ENCODE peak calls at places on chromosomes 5 and 9, in seven cellular contexts. X is H9; B is activated T-cell treated with anti-CD3 and anti-CD28 coated beads, Interleukin-2, amount 50 U/mL, for 72 hours; K is stimulated activated naive B cell treated with anti-CD40 and anti-IgM and Interleukin-4, amounts not matched to agents 10 μg/mL and 1 μg/mL and 100 μg/mL, for 72 hours; L is ovary; V is upper lobe of right lung; J is effector CD4-positive, alpha-beta T cell. I is an unnamed sample.

GRCh38 chr9:13035822-13036221 is 243.7 kb downstream of the MPDZ start:
- DNase-seq in K (no peak), L (no peak), B (no peak), V (no peak), X (no peak), J (no peak), I (no peak)

GRCh38 chr9:88658311-88658822 is 123.4 kb downstream of the NXNL2 start:
- DNase-seq in X (no peak), J (no peak), B (no peak), V (no peak), K (no peak), L (no peak), I (no peak)

GRCh38 chr5:123514615-123515355 is 2.8 kb downstream of the CSNK1G3 start:
- DNase-seq in X (no peak), K (no peak), V (no peak), J (no peak), B (no peak), L (no peak), I (no peak)

GRCh38 chr5:69505306-69505705 is 12.7 kb downstream of the OCLN start:
- DNase-seq in K (no peak), L (no peak), J (no peak), X (no peak), B (no peak), V (no peak), I (no peak)

GRCh38 chr5:108924457-108924961 is 176.8 kb downstream of the FER start:
- DNase-seq in B (no peak), V (no peak), K (no peak), X (no peak), J (no peak), L (no peak), I (peak; percentile 8)

GRCh38 chr5:7795311-7795710 is 55.6 kb downstream of the CFAP90 start:
- DNase-seq in V (no peak), X (no peak), K (no peak), B (no peak), L (no peak), J (no peak), I (no peak)

GRCh38 chr5:43661102-43661501 is 58.1 kb downstream of the NNT start:
- DNase-seq in J (no peak), X (no peak), K (no peak), V (no peak), L (no peak), B (peak; percentile 10), I (peak; percentile 22)

GRCh38 chr9:89799221-89799620 is 194.4 kb downstream of the GADD45G start:
- DNase-seq in K (no peak), V (no peak), B (no peak), X (no peak), L (no peak), J (no peak), I (no peak)

GRCh38 chr9:17802249-17802857 is 223.5 kb downstream of the SH3GL2 start:
- DNase-seq in V (no peak), J (no peak), X (no peak), B (no peak), K (no peak), L (no peak), I (no peak)

GRCh38 chr5:77486344-77486962 is 5.7 kb downstream of the WDR41 start:
- DNase-seq in B (no peak), L (no peak), K (no peak), V (no peak), J (no peak), X (no peak), I (no peak)

GRCh38 chr9:33227013-33227398 is 13.0 kb upstream of the SPINK4 start:
- DNase-seq in K (peak; percentile 18), V (peak; percentile 81), J (no peak), L (no peak), B (no peak), X (no peak), I (no peak)

GRCh38 chr5:141369994-141370848 is at the start of gene PCDHGB3:
- DNase-seq in L (no peak), X (peak; percentile 32), K (no peak), B (peak; percentile 46), V (no peak), J (no peak), I (no peak)

GRCh38 chr5:118752992-118753391 is 235.4 kb downstream of the DTWD2 start:
- DNase-seq in X (no peak), V (no peak), B (no peak), K (no peak), L (no peak), J (no peak), I (no peak)

GRCh38 chr5:175731756-175732465 is 74.0 kb downstream of the HRH2 start:
- DNase-seq in J (no peak), K (no peak), X (no peak), L (no peak), B (no peak), V (no peak), I (no peak)

GRCh38 chr9:76900884-76901440 is 5.0 kb downstream of the PRUNE2 start:
- DNase-seq in J (no peak), L (no peak), B (no peak), V (no peak), K (no peak), X (no peak), I (no peak)

GRCh38 chr5:133930061-133930823 is 38.2 kb downstream of the C5orf15 start:
- DNase-seq in V (no peak), J (peak; percentile 17), K (peak; percentile 72), B (peak; percentile 81), X (no peak), L (no peak), I (peak; percentile 28)

GRCh38 chr9:99359336-99359735 is 137.3 kb downstream of the SEC61B start:
- DNase-seq in K (no peak), X (no peak), B (no peak), L (no peak), J (no peak), V (no peak), I (no peak)